ENCODE peak calls at places on chromosome 21, in four cellular contexts. One of them, this sample, is unnamed.

GRCh38 chr21:18151046-18151445 is 93.6 kb upstream of the CHODL start:
- DNase-seq in stomach: no peak
- DNase-seq in suprapubic skin: no peak
- DNase-seq in K562: no peak
- DNase-seq in this sample: no peak

GRCh38 chr21:43758132-43758619 is 17.9 kb downstream of the CSTB start:
- DNase-seq in stomach: no peak
- DNase-seq in suprapubic skin: no peak
- DNase-seq in K562: no peak
- DNase-seq in this sample: no peak

GRCh38 chr21:46187251-46187650 is 3.0 kb upstream of the SPATC1L start:
- DNase-seq in stomach: no peak
- DNase-seq in suprapubic skin: peak
- DNase-seq in K562: no peak
- DNase-seq in this sample: no peak

GRCh38 chr21:41365377-41366107 is 3.7 kb downstream of the MX2 start:
- DNase-seq in stomach: no peak
- DNase-seq in suprapubic skin: no peak
- DNase-seq in K562: no peak
- DNase-seq in this sample: no peak

GRCh38 chr21:29725025-29725736 is 214.6 kb downstream of the GRIK1 start:
- DNase-seq in stomach: no peak
- DNase-seq in suprapubic skin: no peak
- DNase-seq in K562: peak
- DNase-seq in this sample: no peak

GRCh38 chr21:46458315-46459023 is at the start of gene DIP2A:
- DNase-seq in stomach: peak
- DNase-seq in suprapubic skin: peak
- DNase-seq in K562: peak
- DNase-seq in this sample: peak

GRCh38 chr21:43909736-43910455 is 44.9 kb downstream of the AGPAT3 start:
- DNase-seq in stomach: no peak
- DNase-seq in suprapubic skin: peak
- DNase-seq in K562: no peak
- DNase-seq in this sample: no peak

GRCh38 chr21:14901482-14901958 is 163.3 kb downstream of the NRIP1 start:
- DNase-seq in stomach: no peak
- DNase-seq in suprapubic skin: no peak
- DNase-seq in K562: no peak
- DNase-seq in this sample: no peak

GRCh38 chr21:46317710-46318463 is 5.8 kb downstream of the C21orf58 start:
- DNase-seq in stomach: no peak
- DNase-seq in suprapubic skin: no peak
- DNase-seq in K562: no peak
- DNase-seq in this sample: no peak

GRCh38 chr21:21997390-21998333 is 999.5 kb downstream of the NCAM2 start:
- DNase-seq in stomach: no peak
- DNase-seq in suprapubic skin: no peak
- DNase-seq in K562: no peak
- DNase-seq in this sample: no peak

GRCh38 chr21:31180256-31181088 is 142.2 kb upstream of the KRTAP19-8 start:
- DNase-seq in stomach: no peak
- DNase-seq in suprapubic skin: no peak
- DNase-seq in K562: peak
- DNase-seq in this sample: peak

GRCh38 chr21:43719748-43720538 is 1.0 kb downstream of the PDXK start:
- DNase-seq in stomach: peak
- DNase-seq in suprapubic skin: no peak
- DNase-seq in K562: peak
- DNase-seq in this sample: no peak

GRCh38 chr21:37228003-37228400 is 39.1 kb downstream of the VPS26C start:
- DNase-seq in stomach: no peak
- DNase-seq in suprapubic skin: no peak
- DNase-seq in K562: no peak
- DNase-seq in this sample: no peak

GRCh38 chr21:32372755-32373154 is 20.1 kb downstream of the URB1 start:
- DNase-seq in stomach: no peak
- DNase-seq in suprapubic skin: no peak
- DNase-seq in K562: no peak
- DNase-seq in this sample: no peak

GRCh38 chr21:36185498-36185897 is 28.9 kb downstream of the DOP1B start:
- DNase-seq in stomach: no peak
- DNase-seq in suprapubic skin: no peak
- DNase-seq in K562: no peak
- DNase-seq in this sample: no peak

GRCh38 chr21:25563399-25564116 is 43.7 kb downstream of the MRPL39 start:
- DNase-seq in stomach: no peak
- DNase-seq in suprapubic skin: no peak
- DNase-seq in K562: no peak
- DNase-seq in this sample: no peak

GRCh38 chr21:32539378-32539777 is 45.9 kb downstream of the TCP10L start:
- DNase-seq in stomach: no peak
- DNase-seq in suprapubic skin: no peak
- DNase-seq in K562: no peak
- DNase-seq in this sample: no peak

GRCh38 chr21:16302851-16303282 is 573.1 kb downstream of the USP25 start:
- DNase-seq in stomach: no peak
- DNase-seq in suprapubic skin: no peak
- DNase-seq in K562: no peak
- DNase-seq in this sample: no peak

GRCh38 chr21:27975514-27975913 is 1008.6 kb upstream of the ADAMTS5 start:
- DNase-seq in stomach: no peak
- DNase-seq in suprapubic skin: no peak
- DNase-seq in K562: no peak
- DNase-seq in this sample: no peak

GRCh38 chr21:31107151-31107785 is 69.0 kb upstream of the KRTAP19-8 start:
- DNase-seq in stomach: no peak
- DNase-seq in suprapubic skin: no peak
- DNase-seq in K562: no peak
- DNase-seq in this sample: no peak

GRCh38 chr21:46585191-46585953 is 19.5 kb downstream of the S100B start:
- DNase-seq in stomach: no peak
- DNase-seq in suprapubic skin: no peak
- DNase-seq in K562: no peak
- DNase-seq in this sample: no peak

GRCh38 chr21:25464275-25464674 is 143.0 kb downstream of the MRPL39 start:
- DNase-seq in stomach: no peak
- DNase-seq in suprapubic skin: no peak
- DNase-seq in K562: no peak
- DNase-seq in this sample: no peak

GRCh38 chr21:29075706-29076447 is 2.4 kb upstream of the CCT8 start:
- DNase-seq in stomach: no peak
- DNase-seq in suprapubic skin: no peak
- DNase-seq in K562: no peak
- DNase-seq in this sample: no peak

DNA sequence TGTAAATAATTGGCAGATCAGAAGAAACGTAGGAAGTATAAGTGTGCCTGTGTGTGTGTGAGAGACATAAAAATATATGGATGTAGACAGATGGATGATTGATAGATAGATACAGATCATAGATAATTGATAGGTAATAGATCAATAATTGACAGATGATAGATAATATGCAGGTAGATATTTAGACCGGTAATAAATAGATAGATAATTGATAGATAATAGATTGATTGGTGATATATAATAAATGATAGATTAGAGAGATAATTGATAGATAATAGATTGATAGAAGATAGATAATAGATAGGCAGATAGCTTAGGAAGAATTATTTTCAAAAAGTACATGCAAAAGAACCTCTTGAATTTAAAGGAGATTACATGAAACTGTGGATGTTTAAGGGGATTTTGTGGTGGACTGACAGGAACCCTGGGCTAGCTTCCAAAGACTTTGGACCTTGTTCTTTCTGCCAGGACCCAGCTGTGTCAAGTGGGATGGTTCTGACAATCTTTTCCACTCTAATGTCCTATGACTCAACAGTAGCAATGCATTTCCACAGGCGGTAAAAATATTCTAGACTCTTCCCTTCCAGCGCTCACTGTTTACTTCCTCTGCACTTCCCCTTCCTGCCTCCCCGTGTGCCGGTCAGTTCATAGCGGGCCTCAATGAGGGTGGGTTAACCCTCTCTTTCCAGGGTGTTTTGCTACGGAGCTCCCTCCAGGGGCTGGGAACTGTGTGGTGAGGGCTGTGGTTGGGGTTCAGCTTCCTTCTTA is 39.4 kb downstream of the KCNJ15 start:
- DNase-seq in stomach: no peak
- DNase-seq in suprapubic skin: no peak
- DNase-seq in K562: no peak
- DNase-seq in this sample: no peak
- TF ChIP-seq POLR2AphosphoS5 in stomach: no peak
- TF ChIP-seq POLR2AphosphoS5 in suprapubic skin: no peak
- TF ChIP-seq POLR2AphosphoS5 in K562: no peak
- TF ChIP-seq POLR2AphosphoS5 in this sample: no peak

GRCh38 chr21:34728479-34728878 is 59.7 kb downstream of the CLIC6 start:
- DNase-seq in stomach: peak
- DNase-seq in suprapubic skin: no peak
- DNase-seq in K562: no peak
- DNase-seq in this sample: no peak
- TF ChIP-seq POLR2AphosphoS5 in stomach: no peak
- TF ChIP-seq POLR2AphosphoS5 in suprapubic skin: no peak
- TF ChIP-seq POLR2AphosphoS5 in K562: no peak
- TF ChIP-seq POLR2AphosphoS5 in this sample: no peak

GRCh38 chr21:45131537-45131999 is 57.2 kb downstream of the ADARB1 start:
- DNase-seq in stomach: no peak
- DNase-seq in suprapubic skin: no peak
- DNase-seq in K562: no peak
- DNase-seq in this sample: no peak

GRCh38 chr21:45129231-45129923 is 55.0 kb downstream of the ADARB1 start:
- DNase-seq in stomach: no peak
- DNase-seq in suprapubic skin: no peak
- DNase-seq in K562: no peak
- DNase-seq in this sample: no peak

GRCh38 chr21:45127937-45128336 is 53.6 kb downstream of the ADARB1 start:
- DNase-seq in stomach: no peak
- DNase-seq in suprapubic skin: no peak
- DNase-seq in K562: no peak
- DNase-seq in this sample: no peak

GRCh38 chr21:45128613-45129226 is 54.3 kb downstream of the ADARB1 start:
- DNase-seq in stomach: peak
- DNase-seq in suprapubic skin: no peak
- DNase-seq in K562: peak
- DNase-seq in this sample: peak

DNA sequence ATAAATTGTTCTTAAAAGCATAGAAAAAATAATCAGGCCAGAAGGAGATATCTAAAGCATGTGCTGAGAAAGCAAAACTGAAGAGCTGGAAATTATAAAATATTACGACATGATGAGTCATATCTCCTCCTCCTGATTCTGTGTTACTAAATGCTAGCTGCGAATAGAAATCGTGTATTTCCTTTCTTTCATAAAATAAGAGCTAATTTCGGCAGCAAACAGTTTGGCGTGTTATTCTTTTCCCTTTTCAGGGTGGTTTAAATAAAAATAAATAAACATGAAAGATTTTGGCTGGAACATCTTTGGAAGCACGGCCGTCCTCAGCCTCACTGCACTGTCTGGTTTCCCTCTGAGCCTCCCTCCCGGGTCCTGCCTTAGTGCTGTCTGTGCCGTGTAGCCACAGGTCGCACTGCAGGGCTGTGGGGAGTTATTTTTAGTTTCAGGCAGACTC is 56.0 kb downstream of the ADARB1 start:
- DNase-seq in stomach: no peak
- DNase-seq in suprapubic skin: no peak
- DNase-seq in K562: no peak
- DNase-seq in this sample: no peak
- TF ChIP-seq POLR2AphosphoS5 in stomach: peak
- TF ChIP-seq POLR2AphosphoS5 in suprapubic skin: no peak
- TF ChIP-seq POLR2AphosphoS5 in K562: no peak
- TF ChIP-seq POLR2AphosphoS5 in this sample: no peak

GRCh38 chr21:39676054-39676771 is 63.5 kb downstream of the B3GALT5 start:
- DNase-seq in stomach: no peak
- DNase-seq in suprapubic skin: no peak
- DNase-seq in K562: no peak
- DNase-seq in this sample: peak
- TF ChIP-seq POLR2AphosphoS5 in stomach: no peak
- TF ChIP-seq POLR2AphosphoS5 in suprapubic skin: no peak
- TF ChIP-seq POLR2AphosphoS5 in K562: no peak
- TF ChIP-seq POLR2AphosphoS5 in this sample: peak

GRCh38 chr21:45164124-45164511 is 89.7 kb downstream of the ADARB1 start:
- DNase-seq in stomach: no peak
- DNase-seq in suprapubic skin: no peak
- DNase-seq in K562: no peak
- DNase-seq in this sample: no peak
- TF ChIP-seq POLR2AphosphoS5 in stomach: no peak
- TF ChIP-seq POLR2AphosphoS5 in suprapubic skin: no peak
- TF ChIP-seq POLR2AphosphoS5 in K562: no peak
- TF ChIP-seq POLR2AphosphoS5 in this sample: no peak

GRCh38 chr21:45136500-45136899 is 62.1 kb downstream of the ADARB1 start:
- DNase-seq in stomach: no peak
- DNase-seq in suprapubic skin: no peak
- DNase-seq in K562: no peak
- DNase-seq in this sample: no peak

GRCh38 chr21:45134677-45135076 is 60.3 kb downstream of the ADARB1 start:
- DNase-seq in stomach: no peak
- DNase-seq in suprapubic skin: no peak
- DNase-seq in K562: no peak
- DNase-seq in this sample: no peak

GRCh38 chr21:45135122-45135521 is 60.7 kb downstream of the ADARB1 start:
- DNase-seq in stomach: no peak
- DNase-seq in suprapubic skin: no peak
- DNase-seq in K562: no peak
- DNase-seq in this sample: no peak

GRCh38 chr21:45135868-45136267 is 61.5 kb downstream of the ADARB1 start:
- DNase-seq in stomach: no peak
- DNase-seq in suprapubic skin: no peak
- DNase-seq in K562: no peak
- DNase-seq in this sample: no peak

GRCh38 chr21:45132841-45133573 is 58.6 kb downstream of the ADARB1 start:
- DNase-seq in stomach: no peak
- DNase-seq in suprapubic skin: no peak
- DNase-seq in K562: no peak
- DNase-seq in this sample: no peak
- TF ChIP-seq POLR2AphosphoS5 in stomach: no peak
- TF ChIP-seq POLR2AphosphoS5 in suprapubic skin: no peak
- TF ChIP-seq POLR2AphosphoS5 in K562: no peak
- TF ChIP-seq POLR2AphosphoS5 in this sample: no peak

DNA sequence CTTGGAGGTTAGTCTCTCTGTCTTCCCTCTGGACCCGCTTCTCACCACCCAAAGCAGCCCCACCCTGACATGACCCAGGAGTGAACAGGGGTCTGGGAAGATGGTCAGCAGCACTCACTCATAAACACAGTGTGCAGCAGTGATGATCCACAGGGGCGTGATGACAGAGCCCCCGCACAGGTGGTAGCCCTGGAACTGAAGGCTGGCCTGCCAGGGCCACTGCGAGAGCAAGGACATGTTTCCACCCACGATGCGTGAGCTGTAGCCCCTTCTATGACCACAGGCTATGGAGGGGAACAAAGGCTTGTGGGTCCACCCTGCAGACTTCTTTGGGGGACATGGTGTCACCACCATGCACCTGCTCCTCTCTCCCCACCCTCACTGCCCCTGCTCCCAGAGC is 12.9 kb downstream of the TMPRSS3 start:
- DNase-seq in stomach: no peak
- DNase-seq in suprapubic skin: no peak
- DNase-seq in K562: no peak
- DNase-seq in this sample: no peak
- TF ChIP-seq POLR2AphosphoS5 in stomach: no peak
- TF ChIP-seq POLR2AphosphoS5 in suprapubic skin: no peak
- TF ChIP-seq POLR2AphosphoS5 in K562: no peak
- TF ChIP-seq POLR2AphosphoS5 in this sample: no peak